ENCODE peak calls at places on chromosomes 3 and 15, in five cellular contexts. R is nephron progenitor cell, M is GM13977, H is BJ, T is choroid plexus epithelial cell. X is an unnamed sample.

GRCh38 chr15:31477301-31477700 is 150.7 kb downstream of the KLF13 start:
- DNase-seq in R (no peak), T (no peak), M (no peak), H (no peak), X (no peak)

GRCh38 chr15:48177383-48177874 is 666 bp downstream of the MYEF2 start:
- DNase-seq in T (peak), R (no peak), H (no peak), M (peak), X (no peak)

GRCh38 chr15:39084683-39085530 is 496.0 kb upstream of the THBS1 start:
- DNase-seq in H (peak), R (no peak), M (no peak), T (peak), X (no peak)

GRCh38 chr3:189041482-189042090 is 130.2 kb upstream of the TPRG1 start:
- DNase-seq in H (no peak), R (peak), M (peak), T (peak), X (no peak)

GRCh38 chr15:42152196-42152920 is 4.1 kb downstream of the PLA2G4F start:
- DNase-seq in H (no peak), M (no peak), T (no peak), R (no peak), X (no peak)

GRCh38 chr3:13843351-13843750 is 36.5 kb downstream of the WNT7A start:
- DNase-seq in H (no peak), T (no peak), R (no peak), M (no peak), X (no peak)

GRCh38 chr3:127822836-127823589 is 698 bp upstream of the MGLL start:
- DNase-seq in M (peak), T (no peak), H (no peak), R (peak), X (no peak)

GRCh38 chr3:128491071-128491899 is 1.7 kb downstream of the GATA2 start:
- DNase-seq in R (no peak), M (no peak), T (no peak), H (no peak), X (peak)

GRCh38 chr3:69888040-69888945 is 111.2 kb upstream of the SAMMSON start:
- DNase-seq in R (no peak), M (no peak), T (no peak), H (no peak), X (no peak)

GRCh38 chr3:29764603-29765254 is 483.9 kb downstream of the RBMS3 start:
- DNase-seq in H (no peak), T (peak), R (no peak), M (no peak), X (no peak)

GRCh38 chr15:69758810-69759410 is 306.3 kb downstream of the RPLP1 start:
- DNase-seq in M (peak), R (no peak), T (peak), H (no peak), X (no peak)

GRCh38 chr3:48129921-48130320 is 58.3 kb downstream of the CDC25A start:
- DNase-seq in H (no peak), M (no peak), T (peak), R (no peak), X (no peak)

GRCh38 chr3:177538064-177538742 is 340.9 kb upstream of the TBL1XR1 start:
- DNase-seq in R (no peak), M (no peak), H (no peak), T (peak), X (no peak)

GRCh38 chr3:105876745-105877624 is 8.2 kb upstream of the CBLB start:
- DNase-seq in T (peak), H (no peak), R (no peak), M (peak), X (no peak)

GRCh38 chr15:92091155-92091734 is 237.7 kb downstream of the SLCO3A1 start:
- DNase-seq in T (peak), R (peak), H (no peak), M (no peak), X (peak)

GRCh38 chr3:40985195-40985594 is 214.1 kb upstream of the CTNNB1 start:
- DNase-seq in M (no peak), H (no peak), T (no peak), R (no peak), X (no peak)

GRCh38 chr3:181549266-181549665 is 162.5 kb upstream of the SOX2 start:
- DNase-seq in H (no peak), T (no peak), M (no peak), R (no peak), X (no peak)

GRCh38 chr3:29064085-29064484 is 216.8 kb upstream of the RBMS3 start:
- DNase-seq in H (peak), T (peak), R (no peak), M (no peak), X (no peak)

GRCh38 chr3:25542571-25543039 is 114.5 kb downstream of the RARB start:
- DNase-seq in H (no peak), M (no peak), R (no peak), T (peak), X (no peak)

GRCh38 chr3:9727743-9728142 is 3.8 kb upstream of the BRPF1 start:
- DNase-seq in H (no peak), T (peak), M (no peak), R (no peak), X (no peak)

GRCh38 chr3:9730747-9731205 is 759 bp upstream of the BRPF1 start:
- DNase-seq in H (no peak), T (no peak), R (no peak), M (no peak), X (no peak)

GRCh38 chr3:9729419-9729818 is 2.1 kb upstream of the BRPF1 start:
- DNase-seq in R (no peak), H (no peak), M (no peak), T (no peak), X (no peak)

GRCh38 chr3:9725775-9726174 is 5.8 kb upstream of the BRPF1 start:
- DNase-seq in H (no peak), T (no peak), R (no peak), M (no peak), X (no peak)

GRCh38 chr3:9727041-9727595 is 4.4 kb upstream of the BRPF1 start:
- DNase-seq in M (no peak), T (no peak), R (no peak), H (no peak), X (no peak)
- TF ChIP-seq CTCF in M (peak), T (peak), R (peak), H (peak), X (peak)

GRCh38 chr15:78076231-78077052 is 1.1 kb downstream of the TBC1D2B start:
- DNase-seq in T (peak), R (peak), H (no peak), M (no peak), X (no peak)
- TF ChIP-seq CTCF in T (peak), R (no peak), H (peak), M (no peak), X (no peak)

GRCh38 chr3:133464573-133464972 is 64.7 kb downstream of the BFSP2 start:
- DNase-seq in H (no peak), R (no peak), T (peak), M (no peak), X (no peak)
- TF ChIP-seq CTCF in H (peak), R (no peak), T (peak), M (peak), X (peak)

DNA sequence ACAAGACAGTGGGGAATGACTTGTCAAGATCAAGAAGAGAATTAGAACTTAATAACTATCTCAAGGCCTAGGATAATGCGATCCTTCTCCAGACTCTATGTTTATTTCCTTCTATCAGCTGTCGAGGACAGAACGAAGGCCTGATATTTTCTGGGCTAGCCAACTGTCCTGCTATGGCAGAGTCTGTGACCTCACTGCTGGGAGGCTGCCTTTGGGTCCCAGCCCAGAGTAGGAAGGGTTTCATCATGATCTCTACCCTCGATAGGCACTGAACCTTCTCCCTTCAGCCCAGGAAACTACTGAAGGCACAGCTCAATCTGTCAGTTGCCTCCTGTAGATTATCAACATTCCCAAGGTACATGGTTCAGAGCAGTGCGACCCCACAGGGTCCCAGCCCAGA is 237.2 kb downstream of the ATP8B4 start:
- DNase-seq in H (no peak), T (no peak), M (no peak), R (no peak), X (no peak)
- TF ChIP-seq CTCF in H (no peak), T (no peak), M (no peak), R (no peak), X (no peak)

GRCh38 chr3:161560006-161560637 is 63.5 kb downstream of the OTOL1 start:
- DNase-seq in H (no peak), T (peak), R (peak), M (no peak), X (no peak)
- TF ChIP-seq CTCF in H (peak), T (peak), R (peak), M (peak), X (peak)

GRCh38 chr3:124522226-124522625 is 208.0 kb upstream of the UMPS start:
- DNase-seq in T (no peak), R (no peak), M (no peak), H (no peak), X (no peak)

GRCh38 chr3:124518350-124518749 is 211.9 kb upstream of the UMPS start:
- DNase-seq in T (no peak), M (no peak), H (no peak), R (no peak), X (no peak)

GRCh38 chr3:124516333-124516732 is 213.9 kb upstream of the UMPS start:
- DNase-seq in T (no peak), R (no peak), M (no peak), H (no peak), X (no peak)

GRCh38 chr3:124519844-124520243 is 210.4 kb upstream of the UMPS start:
- DNase-seq in R (no peak), T (no peak), H (no peak), M (no peak), X (no peak)

GRCh38 chr3:124520970-124521369 is 209.3 kb upstream of the UMPS start:
- DNase-seq in R (no peak), T (no peak), H (no peak), M (no peak), X (no peak)
- TF ChIP-seq CTCF in R (no peak), T (no peak), H (no peak), M (no peak), X (no peak)

GRCh38 chr3:149371001-149371722 is 6.3 kb downstream of the TM4SF1 start:
- DNase-seq in T (peak), M (no peak), H (no peak), R (no peak), X (no peak)
- TF ChIP-seq CTCF in T (peak), M (no peak), H (no peak), R (no peak), X (no peak)

DNA sequence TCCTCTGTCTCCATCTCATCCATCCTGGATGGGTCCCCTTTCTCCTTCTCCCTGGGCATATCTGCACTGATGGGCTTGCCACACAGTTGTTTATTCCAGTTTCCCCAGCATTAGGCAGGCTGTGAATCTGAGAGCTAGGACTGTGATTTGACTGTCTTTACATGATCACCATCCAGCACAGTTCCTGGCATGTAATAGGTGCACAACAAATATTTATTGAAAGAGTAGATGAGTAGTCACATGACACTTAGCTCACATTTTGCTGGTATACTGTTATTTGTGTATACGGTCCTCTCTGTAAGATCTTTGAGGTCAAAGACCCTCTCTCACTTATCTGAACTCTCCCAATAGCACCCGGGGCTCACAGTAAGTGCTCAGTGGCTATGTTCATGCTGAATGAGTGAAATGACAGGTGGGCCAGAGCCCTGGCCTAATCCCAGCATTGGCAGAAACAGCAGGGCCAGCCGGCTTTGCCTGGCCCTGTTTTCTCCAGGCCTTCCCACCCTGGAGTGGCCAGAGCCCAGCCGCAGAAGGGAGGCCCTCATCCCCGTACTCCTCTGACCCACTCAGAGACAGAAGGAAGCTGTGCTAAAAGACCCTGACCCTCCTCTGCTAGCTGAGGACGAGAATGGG is 16.2 kb upstream of the BAHD1 start:
- DNase-seq in R (no peak), T (no peak), H (no peak), M (no peak), X (no peak)
- TF ChIP-seq CTCF in R (no peak), T (no peak), H (no peak), M (no peak), X (no peak)